ENCODE peak calls at places on chromosome 5, in four cellular contexts. One of them, this sample, is unnamed.

GRCh38 chr5:177005619-177006264 is 837 bp downstream of the UIMC1 start:
- DNase-seq in GM12865: peak
- DNase-seq in lower lobe of right lung: peak
- DNase-seq in uterus: peak
- DNase-seq in this sample: peak

GRCh38 chr5:150358261-150359095 is 981 bp downstream of the TCOF1 start:
- DNase-seq in GM12865: peak
- DNase-seq in lower lobe of right lung: no peak
- DNase-seq in uterus: no peak
- DNase-seq in this sample: no peak

GRCh38 chr5:75055727-75056144 is 3.4 kb upstream of the GCNT4 start:
- DNase-seq in GM12865: no peak
- DNase-seq in lower lobe of right lung: no peak
- DNase-seq in uterus: no peak
- DNase-seq in this sample: peak

GRCh38 chr5:175712313-175712680 is 54.4 kb downstream of the HRH2 start:
- DNase-seq in GM12865: no peak
- DNase-seq in lower lobe of right lung: no peak
- DNase-seq in uterus: no peak
- DNase-seq in this sample: no peak

GRCh38 chr5:34497031-34497808 is 158.9 kb upstream of the RAI14 start:
- DNase-seq in GM12865: no peak
- DNase-seq in lower lobe of right lung: no peak
- DNase-seq in uterus: peak
- DNase-seq in this sample: peak

GRCh38 chr5:149957855-149958254 is 2.7 kb upstream of the SLC26A2 start:
- DNase-seq in GM12865: no peak
- DNase-seq in lower lobe of right lung: no peak
- DNase-seq in uterus: no peak
- DNase-seq in this sample: no peak

GRCh38 chr5:154494036-154494435 is 16.0 kb upstream of the HAND1 start:
- DNase-seq in GM12865: peak
- DNase-seq in lower lobe of right lung: no peak
- DNase-seq in uterus: no peak
- DNase-seq in this sample: no peak

GRCh38 chr5:56480305-56481146 is 247.4 kb upstream of the ANKRD55 start:
- DNase-seq in GM12865: peak
- DNase-seq in lower lobe of right lung: peak
- DNase-seq in uterus: peak
- DNase-seq in this sample: peak

GRCh38 chr5:77292026-77292757 is 81.7 kb downstream of the PDE8B start:
- DNase-seq in GM12865: no peak
- DNase-seq in lower lobe of right lung: no peak
- DNase-seq in uterus: no peak
- DNase-seq in this sample: peak

GRCh38 chr5:509632-510185 is 14.5 kb downstream of the SLC9A3 start:
- DNase-seq in GM12865: no peak
- DNase-seq in lower lobe of right lung: no peak
- DNase-seq in uterus: no peak
- DNase-seq in this sample: no peak

GRCh38 chr5:136018814-136019777 is 9.7 kb upstream of the TGFBI start:
- DNase-seq in GM12865: no peak
- DNase-seq in lower lobe of right lung: no peak
- DNase-seq in uterus: peak
- DNase-seq in this sample: peak
- TF ChIP-seq CTCF in GM12865: no peak
- TF ChIP-seq CTCF in lower lobe of right lung: no peak
- TF ChIP-seq CTCF in uterus: no peak
- TF ChIP-seq CTCF in this sample: peak

GRCh38 chr5:142432369-142432863 is 107.6 kb upstream of the SPRY4 start:
- DNase-seq in GM12865: no peak
- DNase-seq in lower lobe of right lung: peak
- DNase-seq in uterus: no peak
- DNase-seq in this sample: no peak

GRCh38 chr5:142432961-142433360 is 108.1 kb upstream of the SPRY4 start:
- DNase-seq in GM12865: no peak
- DNase-seq in lower lobe of right lung: no peak
- DNase-seq in uterus: no peak
- DNase-seq in this sample: no peak

GRCh38 chr5:142433526-142434321 is 108.9 kb upstream of the SPRY4 start:
- DNase-seq in GM12865: no peak
- DNase-seq in lower lobe of right lung: no peak
- DNase-seq in uterus: no peak
- DNase-seq in this sample: peak

GRCh38 chr5:142435410-142436115 is 110.7 kb upstream of the SPRY4 start:
- DNase-seq in GM12865: no peak
- DNase-seq in lower lobe of right lung: no peak
- DNase-seq in uterus: no peak
- DNase-seq in this sample: no peak

DNA sequence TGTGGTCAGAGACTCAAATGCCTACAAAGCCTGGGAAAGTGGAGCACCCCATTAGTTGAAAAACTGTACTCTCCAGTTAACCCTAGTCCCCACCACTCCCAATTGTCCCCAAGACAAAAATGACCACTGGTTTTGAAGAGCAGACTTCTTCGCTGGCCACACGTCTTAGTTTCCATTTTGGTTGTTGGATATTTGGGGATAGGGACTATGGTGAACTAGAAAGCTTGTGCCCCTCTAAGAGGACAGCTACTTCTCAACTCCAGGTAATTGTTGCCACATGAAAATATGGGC is 109.4 kb upstream of the SPRY4 start:
- DNase-seq in GM12865: no peak
- DNase-seq in lower lobe of right lung: no peak
- DNase-seq in uterus: no peak
- DNase-seq in this sample: no peak
- H3K4me3 ChIP-seq in GM12865: no peak
- H3K4me3 ChIP-seq in lower lobe of right lung: no peak
- H3K4me3 ChIP-seq in uterus: no peak
- H3K4me3 ChIP-seq in this sample: no peak

GRCh38 chr5:80654391-80655230 is at the start of the genes DHFR and MSH3:
- DNase-seq in GM12865: peak
- DNase-seq in lower lobe of right lung: peak
- DNase-seq in uterus: peak
- DNase-seq in this sample: peak

GRCh38 chr5:80659111-80659510 is 4.3 kb upstream of the DHFR start:
- DNase-seq in GM12865: no peak
- DNase-seq in lower lobe of right lung: no peak
- DNase-seq in uterus: no peak
- DNase-seq in this sample: peak

GRCh38 chr5:80655231-80655784 is 525 bp upstream of the DHFR start:
- DNase-seq in GM12865: peak
- DNase-seq in lower lobe of right lung: no peak
- DNase-seq in uterus: no peak
- DNase-seq in this sample: no peak

GRCh38 chr5:80654054-80654390 is 430 bp upstream of the MSH3 start:
- DNase-seq in GM12865: peak
- DNase-seq in lower lobe of right lung: no peak
- DNase-seq in uterus: no peak
- DNase-seq in this sample: peak

GRCh38 chr5:80656425-80656824 is 1.6 kb upstream of the DHFR start:
- DNase-seq in GM12865: no peak
- DNase-seq in lower lobe of right lung: no peak
- DNase-seq in uterus: no peak
- DNase-seq in this sample: no peak
- TF ChIP-seq CTCF in GM12865: peak
- TF ChIP-seq CTCF in lower lobe of right lung: no peak
- TF ChIP-seq CTCF in uterus: no peak
- TF ChIP-seq CTCF in this sample: no peak

GRCh38 chr5:132000677-132001453 is 10.6 kb downstream of the ACSL6 start:
- DNase-seq in GM12865: no peak
- DNase-seq in lower lobe of right lung: peak
- DNase-seq in uterus: no peak
- DNase-seq in this sample: no peak
- H3K4me3 ChIP-seq in GM12865: no peak
- H3K4me3 ChIP-seq in lower lobe of right lung: no peak
- H3K4me3 ChIP-seq in uterus: no peak
- H3K4me3 ChIP-seq in this sample: no peak

DNA sequence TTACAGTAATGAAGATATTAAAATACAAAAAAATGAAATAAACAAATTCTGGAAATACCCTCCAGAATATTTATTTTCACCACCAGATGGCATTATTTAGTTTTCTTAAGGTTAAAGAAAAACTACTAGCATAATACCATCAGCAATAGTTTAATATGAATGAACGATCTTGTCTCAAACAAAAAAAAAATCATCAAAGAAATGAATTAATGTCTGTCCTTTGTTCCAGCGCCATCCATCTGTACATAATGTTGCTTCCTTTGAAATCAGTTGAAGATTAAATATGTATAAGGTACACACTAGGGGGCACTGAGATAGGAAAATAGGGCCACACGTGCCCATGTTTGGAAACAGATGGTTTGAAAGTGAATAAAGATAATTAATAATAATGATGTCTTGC is 84.9 kb upstream of the SLCO6A1 start:
- DNase-seq in GM12865: peak
- DNase-seq in lower lobe of right lung: no peak
- DNase-seq in uterus: no peak
- DNase-seq in this sample: peak
- TF ChIP-seq CTCF in GM12865: no peak
- TF ChIP-seq CTCF in lower lobe of right lung: peak
- TF ChIP-seq CTCF in uterus: peak
- TF ChIP-seq CTCF in this sample: peak

DNA sequence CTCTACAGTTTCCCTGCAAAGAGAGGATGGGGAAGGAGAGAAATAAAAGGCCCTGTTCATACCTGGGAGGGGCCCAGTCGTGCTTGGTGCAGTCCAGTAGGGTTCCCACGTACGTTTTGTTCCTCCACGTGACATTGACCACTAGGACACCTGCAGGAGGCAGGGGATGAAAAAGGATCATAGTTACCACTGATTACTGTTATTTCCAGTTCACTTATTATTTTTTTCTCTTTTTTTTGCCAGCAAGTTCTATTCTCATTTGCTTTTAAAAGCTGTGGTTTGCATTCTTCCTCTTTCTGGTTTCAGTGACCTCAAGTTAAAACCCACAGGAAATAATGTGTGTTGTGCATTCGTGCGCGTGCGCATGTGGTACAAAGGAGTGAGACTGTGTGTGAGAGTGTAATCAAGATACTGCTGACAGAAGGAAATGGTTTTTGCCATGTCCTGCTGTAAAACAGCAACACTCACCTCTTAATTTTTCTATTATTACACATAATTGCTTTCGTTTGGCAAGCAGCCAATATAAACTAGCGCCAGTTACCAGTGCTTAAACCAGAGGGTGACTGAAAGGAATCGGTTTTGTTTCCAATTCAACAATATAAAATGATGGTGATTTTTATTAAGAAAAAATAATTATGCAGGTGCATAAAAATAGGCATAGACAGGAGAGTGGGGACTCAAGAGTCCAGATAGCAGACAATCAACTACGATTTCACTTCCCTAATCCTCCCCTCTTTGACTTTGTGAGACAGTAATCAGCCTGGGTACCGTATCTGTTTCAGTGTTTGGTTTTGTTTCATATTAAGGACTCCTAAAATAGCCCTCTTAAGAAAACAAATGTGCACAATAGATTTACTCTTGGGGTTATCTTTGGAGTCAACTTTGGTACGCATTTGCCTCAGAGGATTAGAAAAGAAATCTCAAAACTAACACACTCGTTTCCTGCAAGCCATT is 96.6 kb downstream of the ZNF608 start:
- DNase-seq in GM12865: peak
- DNase-seq in lower lobe of right lung: peak
- DNase-seq in uterus: peak
- DNase-seq in this sample: peak
- H3K4me3 ChIP-seq in GM12865: no peak
- H3K4me3 ChIP-seq in lower lobe of right lung: peak
- H3K4me3 ChIP-seq in uterus: no peak
- H3K4me3 ChIP-seq in this sample: no peak

GRCh38 chr5:179404321-179405053 is 59.2 kb upstream of the ADAMTS2 start:
- DNase-seq in GM12865: no peak
- DNase-seq in lower lobe of right lung: no peak
- DNase-seq in uterus: no peak
- DNase-seq in this sample: peak
- TF ChIP-seq CTCF in GM12865: no peak
- TF ChIP-seq CTCF in lower lobe of right lung: peak
- TF ChIP-seq CTCF in uterus: peak
- TF ChIP-seq CTCF in this sample: peak

GRCh38 chr5:10637944-10638343 is 74.1 kb downstream of the ANKRD33B start:
- DNase-seq in GM12865: no peak
- DNase-seq in lower lobe of right lung: no peak
- DNase-seq in uterus: no peak
- DNase-seq in this sample: no peak
- H3K4me3 ChIP-seq in GM12865: no peak
- H3K4me3 ChIP-seq in lower lobe of right lung: no peak
- H3K4me3 ChIP-seq in uterus: no peak
- H3K4me3 ChIP-seq in this sample: no peak

DNA sequence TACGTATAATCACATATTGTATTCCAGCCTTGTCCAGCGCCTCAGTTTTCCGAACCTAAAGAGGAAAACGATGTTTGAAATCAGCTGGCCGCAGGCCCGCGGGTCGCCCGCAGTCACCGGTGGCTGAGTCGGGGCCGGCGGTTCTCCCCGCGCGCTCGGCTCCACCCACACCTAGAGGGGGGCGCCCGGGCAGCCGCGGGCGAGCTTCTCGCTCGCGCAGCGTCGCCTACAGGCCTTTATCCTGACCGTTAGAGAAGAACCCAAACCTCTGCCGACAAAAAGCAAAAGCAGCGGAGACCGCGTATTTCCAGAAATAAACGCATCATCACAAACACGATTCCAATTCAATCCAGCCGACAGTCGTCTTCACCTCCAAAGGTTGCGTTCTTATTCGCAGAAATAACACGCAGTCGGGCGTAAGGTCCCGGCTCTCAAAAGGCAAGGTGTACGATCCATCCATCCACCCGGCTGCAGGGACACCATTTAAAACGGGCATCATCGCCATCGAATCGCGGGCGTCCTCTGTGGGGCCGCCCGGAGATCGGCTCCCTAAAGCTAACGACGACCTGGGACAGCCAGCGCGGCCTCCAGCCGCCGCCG is 680 bp upstream of the NIPBL start:
- DNase-seq in GM12865: peak
- DNase-seq in lower lobe of right lung: peak
- DNase-seq in uterus: peak
- DNase-seq in this sample: peak
- TF ChIP-seq CTCF in GM12865: peak
- TF ChIP-seq CTCF in lower lobe of right lung: peak
- TF ChIP-seq CTCF in uterus: peak
- TF ChIP-seq CTCF in this sample: peak

GRCh38 chr5:1930501-1930879 is 47.8 kb upstream of the IRX4 start:
- DNase-seq in GM12865: no peak
- DNase-seq in lower lobe of right lung: no peak
- DNase-seq in uterus: peak
- DNase-seq in this sample: no peak
- H3K4me3 ChIP-seq in GM12865: no peak
- H3K4me3 ChIP-seq in lower lobe of right lung: peak
- H3K4me3 ChIP-seq in uterus: peak
- H3K4me3 ChIP-seq in this sample: no peak